ENCODE peak calls at places on chromosomes 16 and 17, in six cellular contexts. O, G, L, V, Q and F are unnamed samples.

GRCh38 chr16:81527477-81528178 is 83.0 kb downstream of the CMIP start:
- DNase-seq in L (no peak), O (no peak), Q (no peak), V (no peak), G (no peak), F (no peak)

GRCh38 chr16:71626858-71627213 is 852 bp downstream of the MARVELD3 start:
- DNase-seq in L (no peak), Q (no peak), O (no peak), V (no peak), G (peak; percentile 56), F (no peak)

GRCh38 chr17:32007463-32008298 is 498 bp downstream of the LRRC37B start:
- DNase-seq in O (peak; percentile 73), L (peak; percentile 66), V (no peak), G (no peak), Q (no peak), F (no peak)

GRCh38 chr17:42334667-42335066 is 46.4 kb downstream of the STAT5A start:
- DNase-seq in Q (no peak), L (no peak), G (no peak), V (no peak), O (no peak), F (no peak)

GRCh38 chr16:35146031-35146710 is 1686.8 kb downstream of the TP53TG3F start:
- DNase-seq in G (no peak), L (no peak), Q (no peak), O (no peak), V (no peak), F (no peak)

GRCh38 chr17:69945698-69946185 is 129.3 kb upstream of the KCNJ16 start:
- DNase-seq in G (no peak), V (no peak), L (no peak), Q (no peak), O (no peak), F (no peak)

GRCh38 chr16:745739-746138 is 4.9 kb upstream of the CIAO3 start:
- DNase-seq in O (peak; percentile 81), G (no peak), L (peak; percentile 73), V (no peak), Q (no peak), F (no peak)

GRCh38 chr16:77551352-77551751 is 116.5 kb upstream of the ADAMTS18 start:
- DNase-seq in Q (no peak), L (no peak), G (no peak), V (no peak), O (no peak), F (no peak)

GRCh38 chr17:61755668-61756067 is 107.7 kb downstream of the BRIP1 start:
- DNase-seq in V (no peak), Q (no peak), O (no peak), L (no peak), G (no peak), F (no peak)

GRCh38 chr16:851209-851810 is 50.8 kb upstream of the GNG13 start:
- DNase-seq in G (no peak), L (no peak), O (no peak), Q (no peak), V (no peak), F (no peak)

GRCh38 chr17:5714993-5715392 is 130.7 kb upstream of the NLRP1 start:
- DNase-seq in G (no peak), O (no peak), V (no peak), Q (no peak), L (no peak), F (no peak)

GRCh38 chr16:49848530-49848929 is 7.4 kb downstream of the ZNF423 start:
- DNase-seq in G (no peak), Q (no peak), V (no peak), O (no peak), L (no peak), F (no peak)

GRCh38 chr17:74807925-74808324 is 31.8 kb upstream of the NAT9 start:
- DNase-seq in G (no peak), L (no peak), O (peak; percentile 93), Q (no peak), V (no peak), F (no peak)

GRCh38 chr17:73643012-73643845 is 1.0 kb downstream of the SDK2 start:
- DNase-seq in L (no peak), G (no peak), O (peak; percentile 85), V (no peak), Q (no peak), F (no peak)

GRCh38 chr17:50476545-50477315 is 1.9 kb upstream of the RSAD1 start:
- DNase-seq in Q (peak; percentile 58), V (no peak), O (no peak), G (no peak), L (no peak), F (no peak)

GRCh38 chr16:85604145-85604705 is 8.9 kb upstream of the GSE1 start:
- DNase-seq in L (no peak), Q (no peak), G (no peak), O (no peak), V (no peak), F (no peak)

DNA sequence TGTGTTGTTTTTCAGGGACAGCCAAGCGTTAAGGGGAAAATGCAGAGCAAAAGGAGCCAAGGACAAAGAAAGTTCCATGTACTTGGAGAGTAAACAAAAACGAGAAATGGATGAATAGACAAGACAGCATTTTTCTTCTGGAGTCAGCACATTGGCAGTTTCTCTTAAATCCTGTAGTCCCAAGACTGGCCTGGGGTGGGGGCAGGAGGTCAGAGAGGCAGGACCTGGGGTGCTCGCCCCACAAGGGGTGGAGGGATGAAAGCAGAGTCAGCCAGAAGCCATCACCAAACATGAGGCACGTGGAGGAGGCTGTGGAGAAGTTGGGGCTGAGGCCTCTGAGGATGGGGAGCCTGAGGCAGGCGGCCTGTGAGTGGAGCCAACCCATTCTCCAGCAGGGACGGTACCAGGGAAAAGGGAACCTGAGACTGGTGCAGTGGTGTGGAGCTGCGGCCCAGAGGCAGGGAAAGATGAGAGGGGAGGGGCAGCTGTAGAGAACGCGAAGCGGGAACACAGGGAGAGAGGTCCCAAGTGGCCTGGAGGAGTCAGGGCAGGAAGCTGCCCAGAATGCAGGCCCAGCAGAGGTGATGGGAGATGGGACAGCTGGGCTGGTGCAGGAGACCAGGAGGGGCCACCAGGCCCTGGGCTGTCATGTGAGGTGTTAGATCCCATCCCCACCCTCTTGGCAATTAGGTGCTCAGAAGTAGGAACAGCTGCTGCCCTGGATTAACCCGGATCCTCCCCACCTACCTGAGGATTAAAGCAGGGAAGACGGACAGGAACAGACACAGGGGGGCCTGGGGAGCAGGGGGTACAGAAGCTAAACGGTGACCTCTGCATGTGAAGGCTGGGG is 3.3 kb downstream of the TLCD3B start:
- DNase-seq in G (no peak), O (no peak), V (no peak), L (no peak), Q (no peak), F (no peak)
- TF ChIP-seq SIN3A in G (no peak), O (no peak), V (no peak), L (no peak), Q (no peak), F (no peak)

DNA sequence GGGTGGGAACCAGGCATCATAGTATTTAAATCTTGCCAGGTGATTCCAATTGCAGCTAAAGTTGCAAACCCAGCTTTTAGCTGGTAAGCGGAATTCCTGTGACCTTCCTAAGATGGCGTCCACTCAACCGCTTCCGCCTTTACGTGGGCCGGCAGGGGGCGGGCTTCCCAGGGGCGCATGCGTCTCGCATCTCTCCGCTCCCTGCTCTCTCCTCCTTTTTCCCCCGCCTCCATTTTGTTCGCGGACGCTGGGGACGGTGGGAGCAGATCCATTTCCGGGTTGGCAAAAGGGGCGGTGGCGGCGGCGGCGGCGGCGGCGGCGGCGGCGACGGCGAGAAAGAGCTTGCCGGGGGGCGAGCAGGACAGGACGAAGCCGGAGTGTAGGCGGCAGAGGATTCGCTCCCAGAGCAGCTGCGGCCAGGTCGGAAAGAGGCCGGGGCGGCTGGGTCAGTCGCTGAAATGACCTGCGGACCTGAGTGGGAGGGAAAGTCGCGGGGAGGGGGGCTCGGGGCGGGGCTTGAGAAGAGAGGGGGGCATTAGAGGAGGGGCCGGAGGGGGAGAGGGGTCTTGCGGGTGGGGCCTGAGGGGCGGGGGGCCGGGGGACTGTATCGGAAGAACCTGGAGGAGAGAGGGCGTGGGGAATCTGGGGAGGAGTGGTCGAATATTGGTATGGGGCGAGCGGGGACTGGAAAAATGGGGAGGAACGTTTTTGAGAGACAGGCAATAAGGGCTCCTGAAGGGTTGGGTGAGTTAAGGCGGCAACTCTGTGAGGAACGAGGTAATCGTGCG is at the start of gene WIPF2:
- DNase-seq in Q (peak; percentile 97), V (peak; percentile 87), O (peak; percentile 95), L (peak; percentile 98), G (peak; percentile 89), F (peak; percentile 69)
- H3K4me3 ChIP-seq in Q (peak within 1 kb of the TSS; percentile 100), V (peak within 1 kb of the TSS; percentile 99), O (peak within 1 kb of the TSS; percentile 100), L (peak within 1 kb of the TSS; percentile 87), G (peak within 1 kb of the TSS; percentile 53), F (peak within 1 kb of the TSS; percentile 68)

GRCh38 chr17:51819341-51819740 is 339.2 kb downstream of the CA10 start:
- DNase-seq in Q (no peak), G (no peak), O (no peak), L (no peak), V (no peak), F (no peak)

GRCh38 chr17:51820252-51820651 is 338.3 kb downstream of the CA10 start:
- DNase-seq in V (no peak), Q (no peak), G (no peak), L (no peak), O (no peak), F (no peak)

GRCh38 chr17:51819820-51820219 is 338.7 kb downstream of the CA10 start:
- DNase-seq in L (no peak), V (no peak), G (no peak), Q (no peak), O (no peak), F (no peak)

GRCh38 chr17:51817955-51818354 is 340.6 kb downstream of the CA10 start:
- DNase-seq in L (no peak), V (no peak), G (no peak), Q (no peak), O (no peak), F (no peak)

DNA sequence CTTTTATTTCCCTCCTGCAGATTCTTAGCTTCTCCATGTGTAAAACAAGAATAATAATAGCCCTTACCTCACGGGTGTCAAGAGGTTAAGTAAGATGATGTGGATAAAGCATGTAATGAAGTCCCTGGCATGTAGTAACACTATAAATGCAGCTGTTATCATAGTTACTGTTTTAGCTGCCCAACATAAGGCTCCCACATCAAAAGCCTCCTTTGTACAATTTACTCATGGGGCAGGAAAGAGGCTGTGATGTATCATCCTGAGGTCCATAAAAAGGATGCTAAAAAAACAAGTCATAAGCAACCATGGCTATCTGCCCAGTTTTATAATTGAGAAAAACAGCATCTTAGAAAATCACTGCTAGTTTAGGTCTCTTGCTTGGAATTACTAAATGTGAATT is 339.7 kb downstream of the CA10 start:
- DNase-seq in G (no peak), V (no peak), L (no peak), Q (no peak), O (no peak), F (no peak)
- TF ChIP-seq REST in G (no peak), V (no peak), L (no peak), Q (no peak), O (no peak), F (no peak)

DNA sequence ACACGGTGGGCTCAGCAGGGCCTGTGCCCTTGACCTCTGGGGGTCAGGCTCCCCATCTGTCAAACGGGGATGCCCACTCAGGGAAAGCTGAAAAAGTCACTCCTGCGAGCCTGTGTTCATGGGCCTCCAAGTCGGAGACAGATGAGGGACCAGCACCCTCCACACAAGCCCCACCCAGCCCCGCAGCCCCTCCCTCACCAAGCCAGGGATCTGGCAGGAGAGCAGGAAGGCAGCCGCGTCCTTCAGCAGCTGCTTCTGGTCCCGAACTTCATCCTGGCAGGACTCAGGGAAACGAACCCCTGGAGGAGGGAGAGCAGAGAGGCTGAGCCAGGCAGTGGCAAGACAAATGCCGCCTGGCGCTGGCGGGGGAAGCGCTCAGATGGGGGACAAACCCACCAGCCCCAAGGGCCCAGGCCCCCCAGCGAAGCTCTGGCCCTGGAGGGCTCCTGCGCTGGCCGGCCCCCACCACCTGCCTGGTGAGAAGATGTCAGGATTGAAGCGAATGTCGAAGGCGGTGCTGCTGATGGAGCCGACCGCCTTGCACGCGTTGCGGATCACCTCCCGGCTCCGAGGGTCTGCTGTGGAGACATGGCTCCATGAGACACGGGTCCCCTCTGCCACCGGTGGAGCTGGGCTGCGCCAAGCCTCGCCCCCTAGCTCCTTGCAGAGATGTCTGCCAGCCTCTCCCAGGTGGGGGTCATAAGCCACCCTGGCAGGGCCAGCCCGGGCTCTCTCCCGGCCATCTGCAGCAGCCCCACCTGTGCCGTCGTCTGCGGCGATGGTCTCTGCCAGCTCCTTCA is 15.4 kb downstream of the CLUH start:
- DNase-seq in V (no peak), O (peak; percentile 32), Q (no peak), G (no peak), L (no peak), F (no peak)
- TF ChIP-seq SIN3A in V (no peak), O (no peak), Q (no peak), G (no peak), L (no peak), F (no peak)